ENCODE peak calls at places on chromosomes 5 and 9, in five cellular contexts. One of them, this sample, is unnamed.

GRCh38 chr5:33272288-33272687 is 168.5 kb upstream of the TARS1 start:
- DNase-seq in RWPE1: peak; percentile 82
- DNase-seq in activated T-cell treated with anti-CD3 and anti-CD28 coated beads, Interleukin-2, amount 50 U/mL, for 4 hours: no peak
- DNase-seq in MCF 10A: peak; percentile 95
- DNase-seq in NCI-H510A treated with DMSO at 0.1 percent for 48 hours: no peak
- DNase-seq in this sample: peak; percentile 96

GRCh38 chr9:136996361-136997281 is at the start of gene CLIC3:
- DNase-seq in RWPE1: peak; percentile 80
- DNase-seq in activated T-cell treated with anti-CD3 and anti-CD28 coated beads, Interleukin-2, amount 50 U/mL, for 4 hours: peak; percentile 40
- DNase-seq in MCF 10A: peak; percentile 38
- DNase-seq in NCI-H510A treated with DMSO at 0.1 percent for 48 hours: no peak
- DNase-seq in this sample: no peak

GRCh38 chr5:32174011-32174866 is at the start of gene GOLPH3:
- DNase-seq in RWPE1: peak; percentile 94
- DNase-seq in activated T-cell treated with anti-CD3 and anti-CD28 coated beads, Interleukin-2, amount 50 U/mL, for 4 hours: peak; percentile 89
- DNase-seq in MCF 10A: peak; percentile 87
- DNase-seq in NCI-H510A treated with DMSO at 0.1 percent for 48 hours: peak; percentile 93
- DNase-seq in this sample: peak; percentile 90

GRCh38 chr5:42566658-42567313 is 143.5 kb downstream of the GHR start:
- DNase-seq in RWPE1: no peak
- DNase-seq in activated T-cell treated with anti-CD3 and anti-CD28 coated beads, Interleukin-2, amount 50 U/mL, for 4 hours: no peak
- DNase-seq in MCF 10A: no peak
- DNase-seq in NCI-H510A treated with DMSO at 0.1 percent for 48 hours: no peak
- DNase-seq in this sample: no peak

GRCh38 chr5:1044117-1044516 is 35.5 kb downstream of the NKD2 start:
- DNase-seq in RWPE1: no peak
- DNase-seq in activated T-cell treated with anti-CD3 and anti-CD28 coated beads, Interleukin-2, amount 50 U/mL, for 4 hours: no peak
- DNase-seq in MCF 10A: no peak
- DNase-seq in NCI-H510A treated with DMSO at 0.1 percent for 48 hours: no peak
- DNase-seq in this sample: no peak

GRCh38 chr9:113621309-113621791 is 157.8 kb downstream of the RGS3 start:
- DNase-seq in RWPE1: no peak
- DNase-seq in activated T-cell treated with anti-CD3 and anti-CD28 coated beads, Interleukin-2, amount 50 U/mL, for 4 hours: no peak
- DNase-seq in MCF 10A: peak; percentile 43
- DNase-seq in NCI-H510A treated with DMSO at 0.1 percent for 48 hours: no peak
- DNase-seq in this sample: no peak

GRCh38 chr9:126609711-126610388 is 3.9 kb upstream of the LMX1B start:
- DNase-seq in RWPE1: no peak
- DNase-seq in activated T-cell treated with anti-CD3 and anti-CD28 coated beads, Interleukin-2, amount 50 U/mL, for 4 hours: no peak
- DNase-seq in MCF 10A: no peak
- DNase-seq in NCI-H510A treated with DMSO at 0.1 percent for 48 hours: no peak
- DNase-seq in this sample: no peak

GRCh38 chr9:99368341-99369326 is 146.6 kb downstream of the SEC61B start:
- DNase-seq in RWPE1: no peak
- DNase-seq in activated T-cell treated with anti-CD3 and anti-CD28 coated beads, Interleukin-2, amount 50 U/mL, for 4 hours: no peak
- DNase-seq in MCF 10A: no peak
- DNase-seq in NCI-H510A treated with DMSO at 0.1 percent for 48 hours: peak; percentile 10
- DNase-seq in this sample: no peak

GRCh38 chr5:95940758-95941682 is 20.6 kb downstream of the ELL2 start:
- DNase-seq in RWPE1: no peak
- DNase-seq in activated T-cell treated with anti-CD3 and anti-CD28 coated beads, Interleukin-2, amount 50 U/mL, for 4 hours: no peak
- DNase-seq in MCF 10A: no peak
- DNase-seq in NCI-H510A treated with DMSO at 0.1 percent for 48 hours: no peak
- DNase-seq in this sample: no peak

GRCh38 chr5:84014966-84015365 is 294.3 kb upstream of the HAPLN1 start:
- DNase-seq in RWPE1: no peak
- DNase-seq in activated T-cell treated with anti-CD3 and anti-CD28 coated beads, Interleukin-2, amount 50 U/mL, for 4 hours: no peak
- DNase-seq in MCF 10A: no peak
- DNase-seq in NCI-H510A treated with DMSO at 0.1 percent for 48 hours: no peak
- DNase-seq in this sample: no peak

GRCh38 chr5:103119067-103119764 is 722 bp downstream of the GIN1 start:
- DNase-seq in RWPE1: no peak
- DNase-seq in activated T-cell treated with anti-CD3 and anti-CD28 coated beads, Interleukin-2, amount 50 U/mL, for 4 hours: no peak
- DNase-seq in MCF 10A: no peak
- DNase-seq in NCI-H510A treated with DMSO at 0.1 percent for 48 hours: no peak
- DNase-seq in this sample: peak; percentile 43

GRCh38 chr9:111621895-111622480 is 9.1 kb upstream of the DNAJC25 start:
- DNase-seq in RWPE1: peak; percentile 56
- DNase-seq in activated T-cell treated with anti-CD3 and anti-CD28 coated beads, Interleukin-2, amount 50 U/mL, for 4 hours: no peak
- DNase-seq in MCF 10A: peak; percentile 58
- DNase-seq in NCI-H510A treated with DMSO at 0.1 percent for 48 hours: no peak
- DNase-seq in this sample: peak; percentile 74